ENCODE peak calls at places on chromosomes 11 and 22, in four cellular contexts. T, I, S and A are unnamed samples.

GRCh38 chr11:69545976-69546617 is 64.6 kb downstream of the LINC01488 start:
- DNase-seq in T (no peak), I (no peak), S (no peak), A (no peak)

GRCh38 chr11:110430267-110431211 is 791 bp downstream of the FDX1 start:
- DNase-seq in T (peak), I (peak), S (no peak), A (peak)

GRCh38 chr11:73461335-73461840 is 85.2 kb downstream of the RELT start:
- DNase-seq in T (no peak), I (no peak), S (no peak), A (no peak)

GRCh38 chr11:117269856-117270255 is 21.3 kb upstream of the BACE1-AS start:
- DNase-seq in T (no peak), I (peak), S (no peak), A (no peak)

GRCh38 chr11:10540546-10540914 is 457 bp downstream of the RNF141 start:
- DNase-seq in T (peak), I (no peak), S (no peak), A (peak)

GRCh38 chr11:103878646-103879045 is 157.8 kb upstream of the DDI1 start:
- DNase-seq in T (no peak), I (no peak), S (no peak), A (no peak)

GRCh38 chr11:85307381-85307780 is 319.8 kb downstream of the DLG2 start:
- DNase-seq in T (no peak), I (no peak), S (no peak), A (peak)

GRCh38 chr11:93444671-93445073 is 98.5 kb downstream of the SMCO4 start:
- DNase-seq in T (peak), I (peak), S (peak), A (peak)

GRCh38 chr11:8344346-8344745 is 80.7 kb upstream of the LMO1 start:
- DNase-seq in T (no peak), I (no peak), S (no peak), A (no peak)

GRCh38 chr22:41532908-41533825 is 11.1 kb downstream of the POLR3H start:
- DNase-seq in T (no peak), I (peak), S (peak), A (peak)

GRCh38 chr11:117629891-117630538 is 167.0 kb downstream of the DSCAML1 start:
- DNase-seq in T (no peak), I (no peak), S (peak), A (no peak)

GRCh38 chr11:45852018-45852711 is 4.9 kb downstream of the CRY2 start:
- DNase-seq in T (no peak), I (peak), S (no peak), A (no peak)

GRCh38 chr11:21401496-21401895 is 732.1 kb downstream of the NELL1 start:
- DNase-seq in T (no peak), I (no peak), S (no peak), A (no peak)

GRCh38 chr11:69624293-69624692 is 16.7 kb upstream of the CCND1 start:
- DNase-seq in T (no peak), I (no peak), S (no peak), A (no peak)

GRCh38 chr11:92501346-92501745 is 276.7 kb downstream of the FAT3 start:
- DNase-seq in T (no peak), I (no peak), S (no peak), A (no peak)

GRCh38 chr22:40021401-40022000 is 26.7 kb downstream of the FAM83F start:
- DNase-seq in T (no peak), I (no peak), S (no peak), A (no peak)

GRCh38 chr11:119615879-119616190 is 113.2 kb downstream of the NECTIN1 start:
- DNase-seq in T (no peak), I (no peak), S (no peak), A (no peak)

GRCh38 chr11:129613076-129613475 is 202.6 kb upstream of the TMEM45B start:
- DNase-seq in T (no peak), I (no peak), S (no peak), A (no peak)

GRCh38 chr22:50247748-50248147 is 2.9 kb upstream of the TUBGCP6 start:
- DNase-seq in T (no peak), I (peak), S (peak), A (peak)

GRCh38 chr22:25236417-25236816 is 17.0 kb downstream of the CRYBB2 start:
- DNase-seq in T (no peak), I (no peak), S (no peak), A (no peak)

GRCh38 chr11:12182650-12183511 is 72.5 kb downstream of the MICAL2 start:
- DNase-seq in T (peak), I (peak), S (no peak), A (peak)

GRCh38 chr11:92550411-92550810 is 325.8 kb downstream of the FAT3 start:
- DNase-seq in T (no peak), I (peak), S (no peak), A (no peak)

GRCh38 chr22:20940904-20941385 is 23.7 kb downstream of the CRKL start:
- DNase-seq in T (no peak), I (no peak), S (no peak), A (no peak)

GRCh38 chr11:16607675-16608644 is 130.5 kb upstream of the C11orf58 start:
- DNase-seq in T (peak), I (peak), S (peak), A (peak)

GRCh38 chr11:11567862-11568650 is 53.7 kb downstream of the GALNT18 start:
- DNase-seq in T (peak), I (no peak), S (no peak), A (peak)

GRCh38 chr11:43316451-43316850 is 4.7 kb downstream of the API5 start:
- DNase-seq in T (peak), I (no peak), S (no peak), A (peak)

GRCh38 chr11:1204381-1205101 is 18.3 kb upstream of the MUC5B start:
- DNase-seq in T (no peak), I (no peak), S (peak), A (no peak)

GRCh38 chr11:75383246-75383645 is 16.1 kb upstream of the RPS3 start:
- DNase-seq in T (no peak), I (peak), S (no peak), A (no peak)

GRCh38 chr22:40685406-40685805 is 6.1 kb downstream of the MCHR1 start:
- DNase-seq in T (no peak), I (no peak), S (no peak), A (no peak)

GRCh38 chr11:41039592-41039991 is 419.9 kb downstream of the LRRC4C start:
- DNase-seq in T (no peak), I (no peak), S (no peak), A (no peak)

GRCh38 chr22:37675930-37676571 is 615 bp downstream of the LGALS1 start:
- DNase-seq in T (no peak), I (no peak), S (no peak), A (peak)

GRCh38 chr11:70067591-70068341 is 10.4 kb upstream of the ANO1 start:
- DNase-seq in T (peak), I (peak), S (no peak), A (no peak)

GRCh38 chr22:27264184-27264583 is 537.4 kb downstream of the MN1 start:
- DNase-seq in T (no peak), I (no peak), S (no peak), A (no peak)

GRCh38 chr11:57536947-57537654 is at the start of gene SMTNL1:
- DNase-seq in T (no peak), I (no peak), S (no peak), A (no peak)

GRCh38 chr11:80899381-80899780 is 1458.6 kb upstream of the TENM4 start:
- DNase-seq in T (peak), I (no peak), S (no peak), A (no peak)